ENCODE peak calls at places on chromosome 5, in five cellular contexts. A is coronary artery, X is uterus, P is fibroblast of lung, E is pancreas. S is an unnamed sample.

GRCh38 chr5:31827862-31828261 is 188.9 kb downstream of the PDZD2 start:
- DNase-seq in X (no peak), A (no peak), E (no peak), P (peak), S (peak)

GRCh38 chr5:110386782-110387181 is 339.7 kb downstream of the TMEM232 start:
- DNase-seq in X (no peak), A (no peak), P (peak), E (no peak), S (no peak)

GRCh38 chr5:167261309-167262100 is 1029.9 kb upstream of the WWC1 start:
- DNase-seq in A (no peak), E (no peak), X (no peak), P (no peak), S (no peak)

GRCh38 chr5:27702339-27702820 is 664.0 kb upstream of the CDH9 start:
- DNase-seq in A (no peak), X (no peak), E (no peak), P (peak), S (no peak)

GRCh38 chr5:11683666-11684065 is 220.6 kb downstream of the CTNND2 start:
- DNase-seq in P (no peak), X (no peak), E (no peak), A (no peak), S (no peak)

GRCh38 chr5:141846031-141846430 is 32.2 kb downstream of the PCDH1 start:
- DNase-seq in E (no peak), A (no peak), X (no peak), P (peak), S (no peak)

GRCh38 chr5:102835715-102836114 is 80.6 kb downstream of the PAM start:
- DNase-seq in E (no peak), P (no peak), X (no peak), A (no peak), S (no peak)

GRCh38 chr5:136810198-136810823 is 445.0 kb upstream of the TRPC7 start:
- DNase-seq in P (peak), A (no peak), X (no peak), E (no peak), S (no peak)

GRCh38 chr5:111075520-111075919 is 4.0 kb downstream of the TSLP start:
- DNase-seq in X (no peak), P (peak), A (no peak), E (no peak), S (no peak)

GRCh38 chr5:92637247-92637646 is 943.8 kb downstream of the NR2F1-AS1 start:
- DNase-seq in E (no peak), X (no peak), P (no peak), A (no peak), S (no peak)

GRCh38 chr5:14197056-14197455 is 53.9 kb downstream of the TRIO start:
- DNase-seq in E (no peak), X (no peak), P (no peak), A (no peak), S (no peak)

GRCh38 chr5:149831492-149831891 is 101.4 kb downstream of the PPARGC1B start:
- DNase-seq in A (no peak), E (no peak), X (no peak), P (peak), S (no peak)

GRCh38 chr5:134536876-134537275 is 11.4 kb downstream of the JADE2 start:
- DNase-seq in X (no peak), P (no peak), E (no peak), A (no peak), S (no peak)

GRCh38 chr5:157362502-157362901 is 96.6 kb downstream of the CYFIP2 start:
- DNase-seq in X (no peak), A (no peak), E (no peak), P (no peak), S (no peak)

GRCh38 chr5:150070821-150071220 is 15.5 kb downstream of the CSF1R start:
- DNase-seq in E (no peak), X (no peak), A (no peak), P (no peak), S (no peak)

GRCh38 chr5:155629597-155629996 is 616.0 kb downstream of the KIF4B start:
- DNase-seq in X (no peak), A (no peak), E (no peak), P (no peak), S (no peak)

GRCh38 chr5:24832021-24832420 is 187.2 kb upstream of the CDH10 start:
- DNase-seq in X (no peak), E (no peak), P (no peak), A (no peak), S (no peak)

GRCh38 chr5:157971466-157972324 is 112.8 kb upstream of the CLINT1 start:
- DNase-seq in P (peak), E (no peak), A (no peak), X (no peak), S (peak)

GRCh38 chr5:144102361-144102760 is 68.1 kb downstream of the YIPF5 start:
- DNase-seq in A (no peak), X (no peak), P (no peak), E (no peak), S (no peak)

GRCh38 chr5:20034717-20035116 is 46.7 kb upstream of the CDH18 start:
- DNase-seq in A (no peak), X (no peak), P (no peak), E (no peak), S (no peak)

GRCh38 chr5:9316733-9317132 is 229.1 kb downstream of the SEMA5A start:
- DNase-seq in P (no peak), A (no peak), X (no peak), E (no peak), S (no peak)

GRCh38 chr5:32949571-32949970 is 238.4 kb downstream of the NPR3 start:
- DNase-seq in E (no peak), X (no peak), A (no peak), P (no peak), S (no peak)

GRCh38 chr5:33272288-33272687 is 168.5 kb upstream of the TARS1 start:
- DNase-seq in A (no peak), X (no peak), P (peak), E (no peak), S (peak)

GRCh38 chr5:74684900-74685851 is at the start of gene HEXB:
- DNase-seq in E (peak), P (peak), A (peak), X (peak), S (no peak)
- TF ChIP-seq CTCF in E (no peak), P (peak), A (no peak), X (peak), S (no peak)

GRCh38 chr5:62779010-62779422 is 200.4 kb downstream of the LRRC70 start:
- DNase-seq in X (no peak), A (no peak), E (no peak), P (peak), S (peak)
- H3K4me3 ChIP-seq in X (no peak), A (no peak), E (no peak), P (no peak), S (no peak)

GRCh38 chr5:91109634-91110033 is 273.5 kb downstream of the ARRDC3 start:
- DNase-seq in X (no peak), P (no peak), A (no peak), E (no peak), S (no peak)
- TF ChIP-seq CTCF in X (no peak), P (peak), A (no peak), E (no peak), S (no peak)

GRCh38 chr5:16933337-16933736 is 2.8 kb downstream of the MYO10 start:
- DNase-seq in P (no peak), E (no peak), A (no peak), X (no peak), S (no peak)

GRCh38 chr5:16935271-16936149 is 578 bp downstream of the MYO10 start:
- DNase-seq in A (peak), P (peak), X (no peak), E (no peak), S (no peak)

GRCh38 chr5:16934669-16935068 is 1.4 kb downstream of the MYO10 start:
- DNase-seq in A (no peak), X (no peak), P (peak), E (no peak), S (no peak)

GRCh38 chr5:16932401-16932800 is 3.7 kb downstream of the MYO10 start:
- DNase-seq in X (no peak), P (no peak), A (no peak), E (no peak), S (no peak)

DNA sequence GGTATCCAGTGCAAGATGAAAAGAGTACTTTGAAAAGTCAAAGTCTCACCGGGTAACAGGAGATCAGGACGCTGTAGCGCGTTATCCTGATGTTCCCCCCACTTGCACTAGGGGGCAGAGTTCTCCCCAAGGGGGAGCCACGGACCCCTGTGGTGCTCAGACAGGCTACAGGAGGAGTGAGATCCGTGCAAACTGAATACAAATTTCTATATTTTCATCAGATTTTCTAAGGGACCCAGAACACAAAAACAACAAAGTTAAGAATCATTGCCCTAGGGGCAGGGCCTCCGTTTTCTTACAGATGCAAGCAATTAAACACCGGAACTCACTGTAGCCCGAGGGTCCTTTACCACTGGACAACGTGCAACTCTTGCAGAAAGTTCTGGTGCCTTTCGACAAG is 2.0 kb downstream of the MYO10 start:
- DNase-seq in E (no peak), A (no peak), P (peak), X (peak), S (no peak)
- H3K4me3 ChIP-seq in E (peak), A (peak), P (peak), X (peak), S (peak)

DNA sequence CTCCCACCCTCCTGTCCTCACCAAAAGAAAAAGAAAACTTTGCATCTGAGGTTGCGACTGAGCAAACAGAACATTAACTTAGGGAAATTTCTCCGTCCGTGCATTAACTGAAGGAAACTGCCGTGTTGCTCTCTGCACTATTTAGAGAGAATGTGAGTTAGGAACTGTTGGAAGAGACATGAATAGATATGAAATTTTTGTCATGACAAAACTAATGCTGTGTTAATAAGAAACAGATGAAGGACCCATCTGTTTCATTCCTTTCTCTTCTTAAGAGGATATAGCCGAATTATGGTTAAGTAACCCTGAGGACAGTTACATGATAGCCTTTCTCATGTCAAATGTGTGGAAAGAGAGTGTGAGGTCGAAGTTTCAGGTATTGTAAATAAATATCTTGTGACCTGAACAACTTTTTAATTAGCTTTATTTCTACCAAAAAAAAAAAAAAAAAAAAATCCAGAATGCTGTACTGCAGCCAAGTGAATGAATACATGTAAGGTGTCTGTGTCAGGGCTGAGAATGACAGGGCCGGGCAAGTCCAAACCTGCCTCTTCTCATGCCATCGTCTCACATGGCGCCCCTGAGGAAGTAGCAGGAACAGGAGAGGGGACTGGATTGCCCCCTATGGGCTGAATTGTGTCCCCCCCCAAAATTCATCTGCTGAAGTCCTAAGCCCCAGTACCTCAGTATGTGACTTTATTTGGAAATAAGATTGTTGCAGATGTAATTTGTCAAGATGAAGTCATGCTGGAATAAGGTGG is 35.6 kb upstream of the ANKRD33B start:
- DNase-seq in P (peak), E (no peak), X (no peak), A (no peak), S (peak)
- TF ChIP-seq CTCF in P (peak), E (no peak), X (no peak), A (no peak), S (peak)

GRCh38 chr5:42624912-42625311 is 131.7 kb upstream of the CCDC152 start:
- DNase-seq in P (no peak), E (no peak), A (no peak), X (no peak), S (no peak)

GRCh38 chr5:42617411-42617810 is 139.2 kb upstream of the CCDC152 start:
- DNase-seq in A (no peak), P (no peak), E (no peak), X (no peak), S (no peak)

GRCh38 chr5:42621242-42621641 is 135.4 kb upstream of the CCDC152 start:
- DNase-seq in A (no peak), P (no peak), X (no peak), E (no peak), S (no peak)

GRCh38 chr5:42621662-42622061 is 135.0 kb upstream of the CCDC152 start:
- DNase-seq in A (no peak), P (peak), X (no peak), E (no peak), S (no peak)

GRCh38 chr5:42620579-42621216 is 135.9 kb upstream of the CCDC152 start:
- DNase-seq in P (peak), A (no peak), X (no peak), E (no peak), S (no peak)
- H3K4me3 ChIP-seq in P (no peak), A (no peak), X (no peak), E (no peak), S (no peak)

GRCh38 chr5:21663082-21663481 is 1190.1 kb downstream of the CDH12 start:
- DNase-seq in A (no peak), E (no peak), X (no peak), P (no peak), S (no peak)
- TF ChIP-seq CTCF in A (no peak), E (no peak), X (no peak), P (no peak), S (no peak)

S was measured in HFF-Myc.